ENCODE peak calls at places on chromosomes 11 and 22, in seven cellular contexts. Q is GM23338, N is PC-3, K is mammary epithelial cell, V is spleen, H is lower leg skin, Z is HL-60. W is an unnamed sample.

GRCh38 chr22:36470994-36471331 is 10.5 kb downstream of the TXN2 start:
- DNase-seq in V (no peak), K (no peak), Z (no peak), Q (no peak), H (no peak), N (no peak), W (no peak)

GRCh38 chr11:420911-421321 is 6.1 kb upstream of the SIGIRR start:
- DNase-seq in Q (no peak), N (no peak), Z (no peak), V (no peak), H (no peak), K (no peak), W (no peak)

GRCh38 chr11:107011977-107012376 is 6.3 kb downstream of the GUCY1A2 start:
- DNase-seq in K (no peak), Z (no peak), Q (no peak), V (no peak), H (no peak), N (peak), W (no peak)

GRCh38 chr11:30758946-30759501 is 172.9 kb upstream of the MPPED2 start:
- DNase-seq in N (no peak), H (no peak), Z (no peak), K (no peak), V (no peak), Q (no peak), W (no peak)

GRCh38 chr11:122758974-122759373 is 79.3 kb upstream of the CRTAM start:
- DNase-seq in Z (no peak), K (peak), N (no peak), Q (no peak), V (no peak), H (no peak), W (no peak)

GRCh38 chr11:88552377-88553029 is 215.0 kb upstream of the CTSC start:
- DNase-seq in Q (peak), N (peak), V (peak), H (peak), K (peak), Z (peak), W (peak)

GRCh38 chr11:38538866-38539651 is 1941.0 kb upstream of the RAG2 start:
- DNase-seq in N (no peak), V (no peak), Z (no peak), K (no peak), Q (no peak), H (no peak), W (no peak)

GRCh38 chr22:48973694-48974041 is 854.0 kb downstream of the BRD1 start:
- DNase-seq in Q (no peak), H (peak), Z (no peak), K (no peak), N (no peak), V (no peak), W (no peak)

GRCh38 chr11:35814720-35815305 is 129.0 kb upstream of the LDLRAD3 start:
- DNase-seq in H (no peak), K (no peak), Q (no peak), V (no peak), N (no peak), Z (no peak), W (no peak)

GRCh38 chr11:61162092-61162935 is 1.1 kb upstream of the VPS37C start:
- DNase-seq in Z (peak), V (no peak), K (peak), N (peak), H (peak), Q (peak), W (no peak)

GRCh38 chr11:12806113-12806512 is 131.9 kb downstream of the TEAD1 start:
- DNase-seq in N (no peak), K (peak), Q (no peak), Z (no peak), V (no peak), H (no peak), W (no peak)

GRCh38 chr11:117424781-117425180 is 97.1 kb downstream of the CEP164 start:
- DNase-seq in V (peak), Z (no peak), H (no peak), N (no peak), Q (no peak), K (no peak), W (no peak)

GRCh38 chr22:23806837-23807236 is 20.1 kb downstream of the SMARCB1 start:
- DNase-seq in Q (no peak), V (no peak), K (no peak), N (no peak), H (no peak), Z (no peak), W (no peak)

GRCh38 chr22:23801886-23802377 is 15.2 kb downstream of the SMARCB1 start:
- DNase-seq in H (no peak), V (no peak), N (no peak), Z (no peak), K (no peak), Q (no peak), W (no peak)

GRCh38 chr22:23801238-23801821 is 14.6 kb downstream of the SMARCB1 start:
- DNase-seq in Q (no peak), Z (no peak), N (no peak), K (no peak), H (no peak), V (no peak), W (no peak)

GRCh38 chr22:23803001-23803819 is 16.4 kb downstream of the SMARCB1 start:
- DNase-seq in H (no peak), Q (no peak), K (no peak), N (no peak), Z (no peak), V (no peak), W (no peak)

GRCh38 chr22:23804781-23805291 is 18.1 kb downstream of the SMARCB1 start:
- DNase-seq in Z (no peak), Q (no peak), V (peak), K (no peak), H (no peak), N (no peak), W (no peak)
- TF ChIP-seq CTCF in Z (no peak), Q (no peak), V (no peak), K (no peak), H (no peak), N (no peak), W (no peak)

DNA sequence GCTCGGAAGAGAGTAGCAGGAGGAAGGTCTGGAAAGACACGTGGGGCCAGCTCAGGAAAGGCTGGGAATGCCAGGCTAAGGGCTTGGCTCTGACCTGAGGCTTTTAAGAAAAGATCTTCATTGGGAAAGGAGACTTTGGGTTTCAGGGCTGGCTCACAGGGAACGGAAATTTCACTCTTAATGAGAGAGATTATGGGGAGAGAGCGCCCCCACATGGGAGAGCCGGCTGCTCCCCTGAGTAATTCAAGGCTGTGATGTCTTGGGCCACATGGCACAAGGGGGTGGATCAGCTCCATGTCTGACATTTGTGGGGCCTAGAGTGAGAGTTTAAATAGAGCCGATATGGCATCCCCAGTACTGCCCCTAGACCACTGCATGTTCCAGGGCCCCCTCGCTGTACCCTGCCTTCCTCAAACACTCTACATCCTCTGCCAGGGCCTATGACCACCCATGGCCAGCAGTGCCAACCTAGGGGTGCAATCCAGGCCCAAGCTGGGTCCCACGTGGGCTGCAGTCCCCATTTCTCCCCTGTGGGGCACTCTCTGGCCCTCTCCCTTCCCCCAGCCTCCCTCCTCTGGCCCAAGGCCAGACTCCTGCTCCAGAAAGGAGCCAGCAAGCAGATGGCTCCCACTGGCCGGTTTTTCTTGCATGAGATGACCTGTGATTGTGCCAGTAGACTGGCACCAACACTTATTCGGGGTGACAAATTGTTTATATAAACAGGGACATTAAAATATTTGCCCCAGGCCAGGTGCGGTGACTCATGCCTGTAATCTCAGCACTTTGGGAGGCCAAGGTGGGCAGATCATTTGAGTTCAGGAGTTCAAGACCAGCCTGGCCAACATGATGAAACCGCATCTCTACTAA is 75.2 kb downstream of the ISX start:
- DNase-seq in H (no peak), K (no peak), N (peak), V (peak), Z (no peak), Q (peak), W (no peak)
- TF ChIP-seq CTCF in H (no peak), K (no peak), N (peak), V (no peak), Z (no peak), Q (peak), W (no peak)

GRCh38 chr11:27234043-27234668 is 128.9 kb downstream of the CCDC34 start:
- DNase-seq in Q (no peak), K (peak), N (peak), V (peak), Z (peak), H (no peak), W (no peak)
- TF ChIP-seq CTCF in Q (no peak), K (no peak), N (no peak), V (no peak), Z (no peak), H (no peak), W (no peak)

GRCh38 chr11:102734650-102735049 is 9.9 kb upstream of the MMP8 start:
- DNase-seq in Z (no peak), K (no peak), N (peak), V (no peak), H (no peak), Q (no peak), W (no peak)
- TF ChIP-seq CTCF in Z (no peak), K (no peak), N (no peak), V (no peak), H (no peak), Q (no peak), W (no peak)

GRCh38 chr11:10763766-10764165 is 12.7 kb downstream of the CTR9 start:
- DNase-seq in K (no peak), N (no peak), H (no peak), V (no peak), Z (no peak), Q (no peak), W (no peak)

GRCh38 chr11:10761085-10761698 is 10.1 kb downstream of the CTR9 start:
- DNase-seq in Z (no peak), V (no peak), H (no peak), N (no peak), K (no peak), Q (no peak), W (no peak)

GRCh38 chr11:10762185-10762584 is 11.1 kb downstream of the CTR9 start:
- DNase-seq in H (no peak), V (no peak), Z (no peak), K (no peak), N (no peak), Q (no peak), W (no peak)

GRCh38 chr11:10762913-10763421 is 11.9 kb downstream of the CTR9 start:
- DNase-seq in K (no peak), V (no peak), H (no peak), N (no peak), Z (no peak), Q (no peak), W (no peak)

GRCh38 chr11:10758959-10759358 is 7.9 kb downstream of the CTR9 start:
- DNase-seq in V (no peak), Q (peak), H (no peak), K (no peak), Z (no peak), N (peak), W (no peak)
- TF ChIP-seq CTCF in V (no peak), Q (peak), H (no peak), K (no peak), Z (peak), N (peak), W (no peak)

GRCh38 chr11:93622043-93622442 is 39.4 kb upstream of the CEP295 start:
- DNase-seq in K (no peak), Q (no peak), N (peak), H (no peak), V (no peak), Z (no peak), W (no peak)
- TF ChIP-seq CTCF in K (no peak), Q (no peak), N (peak), H (no peak), V (no peak), Z (no peak), W (no peak)